ENCODE peak calls at places on chromosomes 6 and 20, in six cellular contexts. Z is lower lobe of right lung; E is adrenal gland; B is CD4-positive, alpha-beta T cell; G is dorsolateral prefrontal cortex; I is OCI-LY7. Y is an unnamed sample.

GRCh38 chr6:145815875-145816274 is 1.3 kb upstream of the FBXO30 start:
- DNase-seq in Z (no peak), E (peak), B (no peak), G (no peak), I (peak), Y (peak)

GRCh38 chr6:142568857-142569597 is 267.2 kb downstream of the ADGRG6 start:
- DNase-seq in Z (no peak), E (no peak), B (no peak), G (no peak), I (no peak), Y (no peak)

GRCh38 chr6:47258724-47259347 is 50.9 kb downstream of the TNFRSF21 start:
- DNase-seq in Z (no peak), E (no peak), B (no peak), G (no peak), I (no peak), Y (no peak)

GRCh38 chr6:89970609-89971337 is 76.5 kb downstream of the GJA10 start:
- DNase-seq in Z (no peak), E (peak), B (no peak), G (peak), I (no peak), Y (no peak)

GRCh38 chr20:4051413-4052138 is 36.2 kb upstream of the RNF24 start:
- DNase-seq in Z (no peak), E (no peak), B (no peak), G (no peak), I (no peak), Y (no peak)

GRCh38 chr20:40257763-40258162 is 431.3 kb downstream of the MAFB start:
- DNase-seq in Z (no peak), E (no peak), B (no peak), G (no peak), I (no peak), Y (no peak)

GRCh38 chr20:58362117-58362516 is 26.9 kb upstream of the VAPB start:
- DNase-seq in Z (no peak), E (no peak), B (no peak), G (no peak), I (no peak), Y (no peak)

GRCh38 chr6:56292505-56293181 is 45.3 kb upstream of the COL21A1 start:
- DNase-seq in Z (no peak), E (peak), B (no peak), G (no peak), I (peak), Y (peak)

GRCh38 chr20:41009960-41010359 is 18.7 kb upstream of the TOP1 start:
- DNase-seq in Z (no peak), E (no peak), B (no peak), G (no peak), I (no peak), Y (no peak)

GRCh38 chr6:165770430-165771082 is 107.5 kb upstream of the PDE10A start:
- DNase-seq in Z (no peak), E (no peak), B (no peak), G (no peak), I (no peak), Y (no peak)

GRCh38 chr6:154909821-154910220 is 85.3 kb upstream of the TIAM2 start:
- DNase-seq in Z (no peak), E (no peak), B (no peak), G (no peak), I (no peak), Y (no peak)

GRCh38 chr6:79570802-79571367 is 33.7 kb upstream of the LCA5 start:
- DNase-seq in Z (no peak), E (no peak), B (no peak), G (no peak), I (peak), Y (peak)

GRCh38 chr6:90687751-90688380 is 101.0 kb upstream of the MAP3K7 start:
- DNase-seq in Z (no peak), E (no peak), B (no peak), G (no peak), I (no peak), Y (no peak)

GRCh38 chr20:47800619-47801018 is 15.3 kb upstream of the SULF2 start:
- DNase-seq in Z (no peak), E (no peak), B (no peak), G (no peak), I (no peak), Y (no peak)

GRCh38 chr20:48945840-48946514 is 24.5 kb downstream of the ARFGEF2 start:
- DNase-seq in Z (no peak), E (peak), B (no peak), G (no peak), I (no peak), Y (no peak)

GRCh38 chr6:63372951-63373533 is 53.3 kb upstream of the LGSN start:
- DNase-seq in Z (no peak), E (no peak), B (no peak), G (no peak), I (no peak), Y (no peak)

GRCh38 chr6:7532821-7533220 is 8.7 kb upstream of the DSP start:
- DNase-seq in Z (no peak), E (no peak), B (no peak), G (no peak), I (no peak), Y (no peak)

GRCh38 chr6:2857580-2858337 is 16.1 kb upstream of the SERPINB1 start:
- DNase-seq in Z (no peak), E (peak), B (peak), G (no peak), I (peak), Y (peak)

GRCh38 chr6:16006681-16007080 is 122.2 kb upstream of the MYLIP start:
- DNase-seq in Z (no peak), E (no peak), B (no peak), G (no peak), I (no peak), Y (no peak)

GRCh38 chr6:39387785-39388184 is 65.3 kb upstream of the KCNK16 start:
- DNase-seq in Z (no peak), E (no peak), B (no peak), G (no peak), I (no peak), Y (no peak)

GRCh38 chr6:49606696-49607390 is 29.8 kb downstream of the RHAG start:
- DNase-seq in Z (no peak), E (peak), B (no peak), G (no peak), I (peak), Y (peak)

GRCh38 chr6:150741633-150742200 is 123.8 kb upstream of the MTHFD1L start:
- DNase-seq in Z (no peak), E (no peak), B (no peak), G (no peak), I (peak), Y (peak)

GRCh38 chr6:89386917-89387491 is 25.1 kb downstream of the RRAGD start:
- DNase-seq in Z (no peak), E (no peak), B (no peak), G (no peak), I (no peak), Y (no peak)

GRCh38 chr6:56820060-56820459 is 134.8 kb upstream of the BEND6 start:
- DNase-seq in Z (no peak), E (no peak), B (no peak), G (no peak), I (no peak), Y (no peak)

DNA sequence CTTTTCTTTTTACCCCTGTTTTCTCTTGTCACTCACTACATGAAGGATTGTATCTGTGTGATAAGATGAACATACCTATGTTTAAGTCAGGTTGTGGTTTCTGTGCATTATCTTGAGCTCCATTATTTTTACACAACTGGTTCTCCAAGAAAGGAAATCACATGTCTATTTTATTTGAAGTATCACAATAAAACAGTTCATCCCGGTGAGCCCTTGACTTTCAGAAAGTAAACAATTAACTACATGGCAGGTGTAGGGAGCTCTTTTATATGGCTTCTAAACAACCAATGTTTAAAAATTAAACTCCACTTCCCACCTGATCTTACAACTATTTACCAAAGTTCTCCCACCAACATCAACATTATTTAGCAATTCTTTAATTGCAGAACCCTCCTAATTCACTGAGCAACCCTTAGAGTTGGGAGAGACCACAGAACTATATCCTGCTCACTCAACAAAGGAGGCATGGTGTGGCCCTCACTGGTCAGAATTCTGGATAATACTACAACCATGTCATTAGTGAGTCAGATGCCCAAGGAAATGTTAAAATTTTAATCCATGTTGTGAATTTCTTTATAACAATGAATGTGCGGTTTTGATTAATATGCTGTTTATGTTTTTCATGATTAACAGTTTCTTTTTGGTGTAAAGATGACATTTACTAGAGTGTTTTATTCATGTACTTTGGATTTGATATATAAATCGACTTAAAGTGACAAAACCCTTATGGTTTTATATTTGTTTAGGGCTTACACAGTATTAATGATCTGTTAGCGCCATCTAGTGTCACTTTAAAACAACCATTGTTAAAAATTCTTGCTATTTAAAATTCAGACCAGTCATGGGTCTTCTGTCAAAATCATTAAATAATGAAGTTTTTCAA is 50.0 kb upstream of the SCGN start:
- DNase-seq in Z (no peak), E (no peak), B (no peak), G (no peak), I (peak), Y (peak)
- TF ChIP-seq CTCF in Z (peak), E (peak), B (peak), G (peak), I (peak), Y (peak)

GRCh38 chr6:100176951-100177710 is 183.1 kb upstream of the MCHR2 start:
- DNase-seq in Z (no peak), E (no peak), B (no peak), G (no peak), I (no peak), Y (no peak)

GRCh38 chr6:100185615-100186014 is 191.6 kb upstream of the MCHR2 start:
- DNase-seq in Z (no peak), E (no peak), B (no peak), G (no peak), I (no peak), Y (no peak)

GRCh38 chr6:100184473-100184872 is 190.4 kb upstream of the MCHR2 start:
- DNase-seq in Z (no peak), E (no peak), B (no peak), G (no peak), I (no peak), Y (no peak)

GRCh38 chr6:100177956-100178355 is 183.9 kb upstream of the MCHR2 start:
- DNase-seq in Z (no peak), E (no peak), B (no peak), G (no peak), I (no peak), Y (no peak)

DNA sequence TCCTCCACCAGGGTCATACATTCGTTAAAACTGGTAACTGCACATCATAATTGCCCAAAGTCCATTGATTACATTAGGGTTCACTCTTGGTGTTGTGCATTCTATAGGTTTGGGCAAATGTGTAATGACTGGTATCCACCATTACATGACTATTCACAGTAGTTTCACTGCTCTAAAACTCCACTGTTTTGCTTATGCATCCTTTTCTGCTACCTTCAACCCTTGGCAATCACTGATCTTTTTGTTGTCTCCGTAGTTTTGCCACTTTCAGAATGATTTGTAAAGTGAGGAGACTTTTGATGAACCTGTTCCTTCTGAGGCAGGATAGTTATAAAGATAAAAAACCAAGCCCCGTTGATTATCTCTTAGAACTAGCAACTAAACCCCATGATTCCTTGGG is 187.3 kb upstream of the MCHR2 start:
- DNase-seq in Z (no peak), E (no peak), B (no peak), G (no peak), I (no peak), Y (no peak)
- TF ChIP-seq CTCF in Z (no peak), E (no peak), B (no peak), G (no peak), I (no peak), Y (no peak)

GRCh38 chr6:169640983-169641382 is 60.8 kb downstream of the WDR27 start:
- DNase-seq in Z (peak), E (no peak), B (no peak), G (no peak), I (no peak), Y (no peak)

GRCh38 chr6:169638915-169639314 is 62.9 kb downstream of the WDR27 start:
- DNase-seq in Z (peak), E (no peak), B (no peak), G (no peak), I (no peak), Y (no peak)

GRCh38 chr6:169641461-169642085 is 60.3 kb downstream of the WDR27 start:
- DNase-seq in Z (peak), E (no peak), B (no peak), G (no peak), I (no peak), Y (no peak)

GRCh38 chr6:169639653-169640278 is 62.1 kb downstream of the WDR27 start:
- DNase-seq in Z (peak), E (no peak), B (no peak), G (no peak), I (peak), Y (no peak)

GRCh38 chr6:169640347-169640972 is 61.4 kb downstream of the WDR27 start:
- DNase-seq in Z (peak), E (no peak), B (no peak), G (no peak), I (no peak), Y (no peak)
- TF ChIP-seq CTCF in Z (no peak), E (no peak), B (no peak), G (peak), I (no peak), Y (no peak)

DNA sequence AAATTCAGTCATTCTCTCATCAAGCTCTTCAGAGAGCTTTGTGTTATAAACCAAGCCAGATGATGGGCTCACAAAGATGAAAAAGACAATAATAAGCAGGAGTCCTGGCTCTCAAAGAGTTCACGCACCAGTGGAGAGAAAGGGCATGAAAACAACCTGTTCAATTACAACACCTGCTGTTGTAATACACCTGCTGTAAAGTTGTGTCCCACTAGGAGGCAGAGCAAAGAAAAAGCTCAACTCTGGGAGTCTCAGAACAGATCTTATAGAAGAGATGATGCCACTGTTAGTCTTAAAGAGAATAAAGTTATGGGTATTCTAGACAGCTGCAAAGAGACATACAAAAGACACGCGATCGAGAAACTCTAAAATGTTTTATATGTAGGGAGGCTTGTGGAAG is 100.6 kb downstream of the DCDC2 start:
- DNase-seq in Z (no peak), E (no peak), B (no peak), G (no peak), I (no peak), Y (no peak)
- TF ChIP-seq CTCF in Z (no peak), E (no peak), B (no peak), G (no peak), I (peak), Y (no peak)

DNA sequence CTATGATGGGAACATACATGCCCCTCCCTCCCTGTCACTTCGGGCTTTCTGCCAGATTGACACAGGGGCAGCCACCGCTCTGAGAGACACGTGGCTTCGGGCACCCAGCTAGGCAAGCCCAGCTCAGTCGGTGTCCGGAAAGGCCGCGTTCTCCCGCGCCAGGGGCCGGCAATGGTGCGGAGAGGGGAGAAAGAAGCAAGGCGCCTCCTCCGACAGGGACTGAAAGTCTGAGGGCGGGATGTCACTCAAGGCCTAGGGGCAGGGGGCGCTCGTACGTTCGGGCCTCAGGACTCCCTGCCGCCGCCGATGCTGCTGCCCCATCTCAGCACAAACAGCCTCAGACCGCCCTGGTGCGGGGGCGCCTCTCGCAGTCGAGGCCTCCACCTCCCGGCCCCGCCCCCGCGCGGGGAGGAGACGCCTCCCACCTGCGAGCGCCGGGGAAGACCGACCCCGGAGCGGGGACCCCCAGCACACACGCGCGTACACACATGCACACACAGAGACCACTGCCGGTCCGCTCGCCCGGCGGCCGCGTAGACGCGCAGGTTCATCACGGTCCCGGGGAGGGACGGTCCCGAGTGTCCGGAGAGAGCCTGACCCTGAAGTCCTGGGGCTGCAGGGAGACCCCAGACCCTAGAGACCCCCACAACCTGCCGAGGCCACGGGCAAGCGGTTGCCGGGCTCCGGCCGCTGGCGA is 1.9 kb downstream of the GRM4 start:
- DNase-seq in Z (no peak), E (no peak), B (peak), G (no peak), I (peak), Y (peak)
- TF ChIP-seq CTCF in Z (no peak), E (no peak), B (no peak), G (no peak), I (peak), Y (peak)

DNA sequence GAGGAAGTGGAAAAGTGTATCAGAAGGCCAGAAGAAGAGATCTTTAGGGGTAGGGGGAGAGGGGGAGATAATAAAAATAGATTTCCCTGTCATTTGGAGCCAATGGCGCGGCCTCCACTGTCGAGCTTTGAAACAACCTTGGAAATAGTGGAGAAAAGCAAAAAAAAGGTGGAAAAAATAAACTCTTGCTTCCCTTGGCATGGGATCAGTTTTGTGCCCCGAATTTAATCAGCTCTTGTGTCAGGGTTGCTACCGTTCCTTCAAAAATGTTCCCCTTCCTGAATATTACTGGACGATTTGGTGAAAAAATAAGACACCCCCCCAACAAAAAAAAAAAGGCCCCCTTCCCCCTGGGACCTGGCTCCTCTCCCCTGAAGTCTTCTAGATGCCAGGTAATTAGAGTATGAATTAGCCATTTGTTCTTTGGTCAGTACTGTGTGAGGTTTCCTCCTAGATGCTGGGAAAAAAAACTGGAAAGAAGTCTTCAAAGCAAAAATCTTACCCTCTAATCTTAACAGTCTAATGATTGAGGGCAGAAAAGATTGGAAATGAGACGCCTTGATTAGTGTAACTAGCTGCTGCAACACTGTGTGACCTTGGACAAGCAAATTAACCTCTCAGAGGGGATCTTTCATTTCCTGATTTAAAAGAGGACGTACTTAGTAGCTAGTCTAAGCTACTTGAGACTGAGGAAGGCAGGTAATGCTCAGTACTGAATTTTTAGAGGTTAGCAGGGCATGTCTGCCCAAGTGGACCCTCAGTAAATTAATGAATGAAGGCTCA is 872 bp upstream of the RBM39 start:
- DNase-seq in Z (no peak), E (peak), B (no peak), G (no peak), I (peak), Y (peak)
- TF ChIP-seq CTCF in Z (no peak), E (no peak), B (no peak), G (no peak), I (no peak), Y (no peak)

GRCh38 chr20:53190225-53190624 is 218.1 kb downstream of the TSHZ2 start:
- DNase-seq in Z (no peak), E (no peak), B (no peak), G (no peak), I (no peak), Y (no peak)
- TF ChIP-seq CTCF in Z (no peak), E (no peak), B (no peak), G (no peak), I (no peak), Y (no peak)

DNA sequence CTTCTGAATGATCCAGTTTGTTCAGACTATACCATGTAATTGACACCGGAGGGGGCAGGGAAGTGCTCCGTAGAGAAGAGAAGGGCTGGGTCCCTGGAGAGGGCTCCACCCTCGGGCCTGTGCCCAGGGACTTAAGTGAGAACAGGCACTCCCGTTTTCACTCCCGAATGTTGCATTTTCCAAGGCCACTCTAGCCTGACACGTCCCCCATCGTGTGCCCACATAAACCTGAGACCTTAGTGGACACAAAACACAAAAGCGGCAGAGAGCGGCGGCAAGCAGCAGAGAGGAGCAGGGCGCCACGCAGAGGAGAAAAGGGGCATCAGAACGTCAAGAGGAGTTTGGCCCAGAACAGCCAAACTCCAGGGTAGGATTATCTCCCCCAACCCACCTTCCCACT is 1405.1 kb downstream of the GRIK2 start:
- DNase-seq in Z (no peak), E (no peak), B (no peak), G (no peak), I (no peak), Y (no peak)
- TF ChIP-seq CTCF in Z (no peak), E (no peak), B (no peak), G (no peak), I (no peak), Y (peak)